ENCODE peak calls at places on chromosomes 7 and 10, in seven cellular contexts. O is brain microvascular endothelial cell, P is right cardiac atrium, H is RPMI8226, W is SK-MEL-5, D is fibroblast of mammary gland, Z is DMS153. K is an unnamed sample.

GRCh38 chr7:140899883-140900282 is 24.8 kb downstream of the BRAF start:
- DNase-seq in H (no peak), W (peak; percentile 84), P (no peak), D (no peak), Z (no peak), O (no peak), K (no peak)

GRCh38 chr7:40493609-40494041 is 358.8 kb downstream of the SUGCT start:
- DNase-seq in W (peak; percentile 95), O (peak; percentile 53), H (no peak), P (no peak), Z (no peak), D (peak; percentile 91), K (no peak)

GRCh38 chr7:25095516-25096345 is 29.3 kb downstream of the CYCS start:
- DNase-seq in P (no peak), O (no peak), D (no peak), H (no peak), Z (no peak), W (no peak), K (no peak)

GRCh38 chr10:67666416-67667043 is 29.5 kb downstream of the CTNNA3 start:
- DNase-seq in Z (no peak), H (peak; percentile 38), P (no peak), W (peak; percentile 63), O (no peak), D (peak; percentile 32), K (no peak)

GRCh38 chr10:105068497-105068896 is 427.4 kb downstream of the SORCS3 start:
- DNase-seq in W (no peak), H (no peak), D (peak; percentile 34), P (no peak), O (no peak), Z (no peak), K (no peak)

GRCh38 chr10:1274746-1275544 is 218.8 kb downstream of the WDR37 start:
- DNase-seq in D (no peak), O (no peak), W (no peak), P (no peak), H (no peak), Z (no peak), K (no peak)

GRCh38 chr10:111707066-111707465 is 476.5 kb downstream of the GPAM start:
- DNase-seq in H (no peak), W (no peak), Z (no peak), P (no peak), O (no peak), D (peak; percentile 93), K (no peak)

GRCh38 chr7:30348083-30348560 is 63.7 kb downstream of the ZNRF2 start:
- DNase-seq in H (peak; percentile 88), O (peak; percentile 76), P (no peak), W (peak; percentile 96), D (peak; percentile 94), Z (no peak), K (no peak)

K was measured in left ventricle myocardium superior.